ENCODE peak calls at places on chromosomes 12 and 14, in six cellular contexts. K is H1, R is K562, X is GM12891, G is HepG2, T is GM12878. D is an unnamed sample.

GRCh38 chr12:82174936-82175335 is 183.3 kb downstream of the CCDC59 start:
- DNase-seq in K (no peak), R (no peak), X (no peak), G (no peak), T (no peak), D (no peak)

GRCh38 chr12:57755194-57755453 is 221 bp downstream of the MARCHF9 start:
- DNase-seq in K (no peak), R (no peak), X (no peak), G (no peak), T (no peak), D (no peak)

GRCh38 chr14:32233292-32233691 is 30.2 kb upstream of the RNU6-8 start:
- DNase-seq in K (no peak), R (no peak), X (no peak), G (no peak), T (no peak), D (no peak)

GRCh38 chr12:15899282-15899870 is 11.8 kb upstream of the DERA start:
- DNase-seq in K (no peak), R (no peak), X (no peak), G (peak), T (no peak), D (no peak)

GRCh38 chr14:69091695-69092094 is 61.2 kb downstream of the DCAF5 start:
- DNase-seq in K (no peak), R (no peak), X (no peak), G (no peak), T (no peak), D (no peak)

GRCh38 chr14:68627868-68628604 is 164.8 kb downstream of the ZFP36L1 start:
- DNase-seq in K (peak), R (no peak), X (peak), G (no peak), T (no peak), D (no peak)

GRCh38 chr12:124080649-124081048 is 107.6 kb downstream of the ZNF664 start:
- DNase-seq in K (no peak), R (no peak), X (no peak), G (no peak), T (no peak), D (no peak)

GRCh38 chr14:92503756-92504491 is 9.7 kb upstream of the RIN3 start:
- DNase-seq in K (no peak), R (no peak), X (no peak), G (peak), T (no peak), D (no peak)

GRCh38 chr12:113322353-113322752 is 12.6 kb downstream of the SLC8B1 start:
- DNase-seq in K (no peak), R (no peak), X (no peak), G (no peak), T (no peak), D (no peak)

GRCh38 chr12:89073027-89073398 is 279.3 kb downstream of the DUSP6 start:
- DNase-seq in K (no peak), R (no peak), X (no peak), G (no peak), T (no peak), D (no peak)

GRCh38 chr12:6953417-6954315 is 2.5 kb downstream of the PTPN6 start:
- DNase-seq in K (no peak), R (no peak), X (no peak), G (no peak), T (peak), D (no peak)

GRCh38 chr12:110199360-110200123 is 75.4 kb downstream of the IFT81 start:
- DNase-seq in K (no peak), R (no peak), X (no peak), G (peak), T (peak), D (no peak)

GRCh38 chr14:66380143-66380542 is 106.0 kb upstream of the CCDC196 start:
- DNase-seq in K (no peak), R (no peak), X (no peak), G (no peak), T (no peak), D (no peak)

GRCh38 chr12:54593135-54593534 is 4.7 kb upstream of the PPP1R1A start:
- DNase-seq in K (no peak), R (no peak), X (no peak), G (no peak), T (no peak), D (no peak)

GRCh38 chr14:22334627-22335026 is 254.4 kb downstream of the DAD1 start:
- DNase-seq in K (no peak), R (no peak), X (no peak), G (no peak), T (no peak), D (no peak)

GRCh38 chr12:53868516-53868986 is 70.1 kb upstream of the HOXC13 start:
- DNase-seq in K (no peak), R (no peak), X (no peak), G (no peak), T (no peak), D (no peak)

GRCh38 chr12:26580619-26581018 is 252.4 kb downstream of the ITPR2 start:
- DNase-seq in K (no peak), R (no peak), X (no peak), G (no peak), T (no peak), D (no peak)

DNA sequence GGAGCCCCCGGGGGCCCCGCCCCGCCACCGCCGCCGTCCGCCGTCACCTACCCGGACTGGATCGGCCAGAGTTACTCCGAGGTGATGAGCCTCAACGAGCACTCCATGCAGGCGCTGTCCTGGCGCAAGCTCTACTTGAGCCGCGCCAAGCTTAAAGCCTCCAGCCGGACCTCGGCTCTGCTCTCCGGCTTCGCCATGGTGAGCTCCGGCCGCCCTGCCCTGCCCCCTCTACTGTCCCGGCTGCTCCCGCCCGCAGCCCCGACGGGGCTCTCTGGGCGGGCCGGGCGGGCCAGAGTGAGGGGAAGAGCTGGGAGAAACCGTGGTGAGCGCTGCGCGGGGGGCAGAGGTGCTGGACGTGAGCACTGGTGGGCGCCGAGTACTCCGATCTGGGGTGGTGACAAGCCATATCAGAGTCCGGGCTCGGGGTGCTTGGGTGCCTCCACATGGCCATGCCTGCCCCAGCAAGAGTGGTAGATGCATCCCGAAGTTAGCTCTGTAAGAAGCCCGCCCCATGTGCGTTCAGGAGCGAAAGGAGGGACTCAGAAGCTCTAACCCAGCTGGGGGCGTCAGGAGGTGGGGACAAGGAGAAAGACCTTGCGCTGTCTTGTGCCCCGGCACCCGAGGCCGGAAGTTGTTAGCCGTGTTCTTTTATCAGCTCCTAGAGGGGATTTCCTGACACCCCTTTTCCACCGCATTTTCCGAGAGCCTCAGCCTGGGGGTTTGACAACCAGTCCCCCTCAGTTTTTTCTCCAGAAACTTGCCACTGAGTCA is 708 bp downstream of the ORAI1 start:
- DNase-seq in K (peak), R (peak), X (no peak), G (peak), T (no peak), D (no peak)
- TF ChIP-seq POLR2A in K (no peak), R (peak), X (peak), G (peak), T (peak), D (peak)

GRCh38 chr12:130689408-130690405 is 26.4 kb downstream of the RIMBP2 start:
- DNase-seq in K (no peak), R (no peak), X (no peak), G (no peak), T (no peak), D (no peak)
- TF ChIP-seq TAF1 in K (no peak), R (no peak), X (no peak), G (no peak), T (no peak), D (no peak)

GRCh38 chr12:20366776-20367409 is 1.4 kb upstream of the PDE3A start:
- DNase-seq in K (no peak), R (no peak), X (no peak), G (no peak), T (no peak), D (no peak)
- TF ChIP-seq POLR2AphosphoS5 in K (no peak), R (no peak), X (no peak), G (no peak), T (no peak), D (no peak)

DNA sequence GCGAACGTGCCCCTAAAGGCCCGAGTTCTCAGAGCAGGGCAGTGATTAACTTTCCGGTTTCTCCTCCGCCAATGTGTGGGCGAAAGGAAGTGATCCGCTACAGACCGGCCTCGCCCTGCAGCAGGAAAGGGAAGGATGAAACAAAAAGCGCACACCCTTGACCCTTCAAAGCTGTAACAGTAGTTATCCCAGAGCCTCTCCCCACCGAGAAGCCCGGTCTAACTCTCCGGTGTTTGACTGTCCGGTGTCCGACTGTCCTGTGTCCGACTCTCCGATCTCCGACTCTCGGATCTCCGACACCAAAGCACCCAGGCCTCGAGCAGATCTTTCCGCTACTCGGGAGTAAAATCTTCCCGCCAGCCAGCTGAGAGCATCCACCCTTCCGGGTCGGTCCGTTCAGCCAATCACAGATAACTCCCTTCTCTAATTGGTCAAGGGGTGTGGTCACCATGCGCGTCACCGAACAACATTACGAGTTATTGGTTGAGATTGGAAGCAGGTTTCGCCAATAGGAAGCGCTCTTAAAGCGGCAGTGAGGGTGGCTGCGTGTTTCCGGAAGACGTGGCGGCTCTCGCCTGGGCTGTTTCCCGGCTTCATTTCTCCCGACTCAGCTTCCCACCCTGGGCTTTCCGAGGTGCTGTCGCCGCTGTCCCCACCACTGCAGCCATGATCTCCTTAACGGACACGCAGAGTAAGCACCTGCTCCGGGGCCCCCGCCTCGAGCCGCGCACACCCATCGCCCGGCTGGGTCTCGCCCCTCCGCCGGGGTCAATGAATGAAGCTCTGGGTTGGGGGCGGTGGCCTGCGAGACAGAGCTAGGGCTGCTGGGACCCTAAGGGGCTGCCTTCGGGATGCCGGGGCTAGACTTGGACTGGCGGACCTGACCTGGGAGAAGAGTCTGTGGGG is at the start of the genes GOLT1B and RECQL:
- DNase-seq in K (peak), R (peak), X (peak), G (peak), T (peak), D (peak)
- TF ChIP-seq POLR2A in K (peak), R (peak), X (peak), G (peak), T (peak), D (peak)

DNA sequence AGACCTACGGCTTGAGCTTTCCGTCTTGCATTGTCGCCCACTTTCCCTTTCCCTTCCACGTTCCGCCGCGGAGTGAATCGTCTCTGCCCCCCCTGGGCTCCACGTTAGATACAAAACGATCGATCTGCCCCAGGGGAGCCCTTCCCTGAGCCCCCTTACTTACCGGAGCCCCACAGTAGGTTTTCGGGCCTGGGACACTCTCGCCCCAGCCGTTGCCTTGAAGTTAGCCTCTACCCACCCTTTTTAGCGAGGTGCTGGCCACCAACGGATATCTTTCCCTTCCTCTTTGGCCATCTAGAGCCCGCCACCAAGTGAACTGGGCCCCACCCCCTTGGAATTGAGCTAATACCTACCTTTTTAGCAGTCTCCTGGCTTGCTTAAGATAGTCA is 583 bp downstream of the RBM25 start:
- DNase-seq in K (peak), R (peak), X (peak), G (peak), T (no peak), D (no peak)
- TF ChIP-seq TAF1 in K (no peak), R (no peak), X (no peak), G (no peak), T (no peak), D (no peak)

DNA sequence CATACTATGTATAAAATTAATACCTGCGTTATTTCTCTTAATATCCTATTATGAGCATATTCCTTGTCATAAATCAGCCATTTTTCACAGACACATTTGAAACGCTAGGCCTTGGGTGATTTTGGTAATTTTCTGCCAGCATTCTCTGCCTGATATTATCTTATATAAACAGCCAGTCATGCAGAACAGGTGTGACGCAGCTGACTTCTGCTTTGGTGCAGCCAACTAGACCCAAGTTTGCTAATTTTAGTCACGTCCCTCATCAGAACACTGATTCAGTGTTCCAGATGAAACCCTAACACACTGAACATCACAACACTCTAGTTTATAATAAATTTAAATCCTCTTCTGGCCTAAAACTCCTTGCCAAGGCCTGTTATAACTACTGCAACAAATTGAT is 386.2 kb downstream of the SEC23A start:
- DNase-seq in K (no peak), R (no peak), X (no peak), G (no peak), T (no peak), D (no peak)
- TF ChIP-seq POLR2AphosphoS5 in K (no peak), R (no peak), X (no peak), G (no peak), T (no peak), D (no peak)

DNA sequence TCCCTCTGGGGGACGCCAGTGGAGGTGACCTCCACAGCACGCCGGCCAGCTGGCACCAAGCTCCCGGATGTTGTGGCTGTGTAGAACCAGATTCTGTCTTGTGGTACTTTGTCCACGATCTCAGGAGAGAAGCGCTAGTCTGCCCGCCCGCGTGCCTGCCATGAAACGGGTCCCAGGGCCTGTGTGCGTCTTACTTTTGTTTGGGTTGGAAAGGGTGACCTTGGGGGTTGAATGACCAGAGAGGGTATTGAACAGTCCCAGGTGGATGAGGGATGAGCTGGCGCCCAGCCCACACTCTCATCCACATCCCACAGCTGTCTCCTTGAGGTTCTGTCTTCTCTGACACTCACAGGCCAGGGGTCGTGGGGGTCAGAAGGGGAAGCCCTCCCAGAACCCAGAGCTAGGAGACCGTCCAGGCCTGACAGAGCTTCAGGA is 78.3 kb downstream of the WDR20 start:
- DNase-seq in K (no peak), R (no peak), X (no peak), G (no peak), T (no peak), D (no peak)
- TF ChIP-seq POLR2A in K (no peak), R (no peak), X (no peak), G (no peak), T (no peak), D (no peak)

DNA sequence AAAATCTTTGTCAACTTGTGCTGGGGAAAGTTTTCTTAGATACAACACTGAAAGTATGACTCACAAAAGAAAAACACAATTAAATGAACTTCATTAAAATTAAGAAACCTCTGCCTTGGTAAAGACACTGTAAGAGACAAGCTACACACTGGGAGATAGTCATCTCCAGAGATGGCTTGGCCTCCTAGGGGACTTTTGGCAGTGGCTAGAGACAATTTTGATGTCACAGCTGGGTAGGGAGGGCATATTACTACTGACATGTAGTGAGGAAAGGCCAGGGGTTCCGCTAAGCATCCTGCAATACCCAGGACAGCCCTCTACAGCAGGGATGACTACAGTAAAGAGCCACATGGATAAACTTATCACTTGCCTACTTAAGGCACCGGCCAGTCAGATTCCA is 8.7 kb upstream of the RNASE4 start:
- DNase-seq in K (peak), R (no peak), X (no peak), G (no peak), T (no peak), D (no peak)
- TF ChIP-seq TAF1 in K (no peak), R (no peak), X (no peak), G (no peak), T (no peak), D (no peak)

GRCh38 chr12:10097521-10097920 is 1.3 kb downstream of the CLEC1A start:
- DNase-seq in K (no peak), R (no peak), X (no peak), G (no peak), T (no peak), D (no peak)

GRCh38 chr12:10101042-10101579 is 2.3 kb upstream of the CLEC1A start:
- DNase-seq in K (no peak), R (no peak), X (no peak), G (no peak), T (no peak), D (no peak)

GRCh38 chr12:10101648-10102220 is 2.9 kb upstream of the CLEC1A start:
- DNase-seq in K (no peak), R (no peak), X (no peak), G (no peak), T (no peak), D (no peak)

GRCh38 chr12:10095971-10096370 is 2.8 kb downstream of the CLEC1A start:
- DNase-seq in K (no peak), R (no peak), X (no peak), G (no peak), T (no peak), D (no peak)

DNA sequence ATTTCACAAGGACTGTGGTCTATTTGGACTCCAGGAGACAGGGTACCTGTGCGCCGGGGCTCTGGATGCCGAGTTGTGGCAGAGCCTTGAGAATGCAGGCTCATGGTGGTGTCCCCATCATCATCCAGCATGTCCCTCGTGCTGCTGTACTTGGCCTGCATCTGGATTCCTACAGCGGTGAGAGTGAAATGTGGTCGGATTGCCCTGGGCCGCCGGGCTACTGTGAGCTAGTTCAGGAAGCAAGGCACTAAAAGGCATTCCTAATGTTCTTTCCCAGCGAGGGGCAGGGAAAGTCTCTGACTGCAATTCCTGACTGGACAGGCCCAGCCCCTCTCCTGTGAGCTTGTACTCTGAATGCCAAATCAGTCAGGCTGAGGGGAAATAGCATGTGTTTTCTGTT is at the start of gene CLEC1A:
- DNase-seq in K (peak), R (no peak), X (no peak), G (no peak), T (no peak), D (no peak)
- TF ChIP-seq POLR2AphosphoS5 in K (no peak), R (no peak), X (no peak), G (no peak), T (no peak), D (no peak)